ENCODE peak calls at places on chromosomes 1 and 21, in nine cellular contexts. R, Y, G, I, T, X, E, D and L are unnamed samples.

GRCh38 chr1:55210990-55211389 is 4.2 kb downstream of the USP24 start:
- DNase-seq in R (no peak), Y (no peak), G (no peak), I (no peak), T (no peak), X (no peak), E (no peak), D (no peak), L (no peak)

GRCh38 chr1:35675773-35676172 is 34.4 kb upstream of the PSMB2 start:
- DNase-seq in R (peak), Y (no peak), G (no peak), I (no peak), T (no peak), X (no peak), E (no peak), D (no peak), L (no peak)

GRCh38 chr1:60956520-60956919 is 125.8 kb upstream of the NFIA start:
- DNase-seq in R (no peak), Y (no peak), G (no peak), I (no peak), T (no peak), X (no peak), E (no peak), D (no peak), L (no peak)

GRCh38 chr1:22761821-22762220 is 51.2 kb downstream of the EPHB2 start:
- DNase-seq in R (peak), Y (no peak), G (no peak), I (no peak), T (no peak), X (no peak), E (no peak), D (no peak), L (no peak)

GRCh38 chr1:246460411-246460810 is 46.7 kb downstream of the SMYD3 start:
- DNase-seq in R (no peak), Y (no peak), G (no peak), I (no peak), T (no peak), X (no peak), E (no peak), D (no peak), L (no peak)

GRCh38 chr1:174158767-174159252 is 510 bp upstream of the RABGAP1L start:
- DNase-seq in R (no peak), Y (no peak), G (no peak), I (no peak), T (no peak), X (no peak), E (no peak), D (no peak), L (no peak)

GRCh38 chr1:25771246-25772114 is 28.5 kb upstream of the SELENON start:
- DNase-seq in R (no peak), Y (no peak), G (peak), I (no peak), T (no peak), X (peak), E (no peak), D (peak), L (peak)

GRCh38 chr1:106680922-106681321 is 375.6 kb upstream of the PRMT6 start:
- DNase-seq in R (no peak), Y (no peak), G (no peak), I (no peak), T (no peak), X (no peak), E (no peak), D (no peak), L (no peak)

GRCh38 chr1:234926574-234927311 is 201.9 kb downstream of the TOMM20 start:
- DNase-seq in R (no peak), Y (no peak), G (no peak), I (no peak), T (no peak), X (no peak), E (no peak), D (no peak), L (peak)

GRCh38 chr1:92587445-92587844 is 100.7 kb upstream of the GFI1 start:
- DNase-seq in R (no peak), Y (no peak), G (no peak), I (no peak), T (no peak), X (no peak), E (no peak), D (no peak), L (no peak)

GRCh38 chr1:230681599-230681998 is 32.3 kb downstream of the AGT start:
- DNase-seq in R (no peak), Y (peak), G (no peak), I (peak), T (peak), X (no peak), E (no peak), D (no peak), L (no peak)

GRCh38 chr1:245166471-245166885 is 11.7 kb downstream of the KIF26B start:
- DNase-seq in R (no peak), Y (no peak), G (no peak), I (no peak), T (peak), X (peak), E (no peak), D (no peak), L (peak)

GRCh38 chr1:216984536-216984935 is 261.3 kb upstream of the ESRRG start:
- DNase-seq in R (no peak), Y (no peak), G (no peak), I (no peak), T (no peak), X (no peak), E (no peak), D (peak), L (no peak)

GRCh38 chr1:72846891-72847290 is 564.6 kb upstream of the NEGR1 start:
- DNase-seq in R (no peak), Y (no peak), G (no peak), I (no peak), T (no peak), X (no peak), E (no peak), D (no peak), L (no peak)

GRCh38 chr1:210653771-210654170 is 325.1 kb downstream of the HHAT start:
- DNase-seq in R (no peak), Y (peak), G (no peak), I (no peak), T (no peak), X (no peak), E (no peak), D (peak), L (no peak)

GRCh38 chr1:16017461-16018303 is at the start of gene HSPB7:
- DNase-seq in R (no peak), Y (no peak), G (peak), I (no peak), T (peak), X (peak), E (no peak), D (peak), L (peak)

GRCh38 chr1:99557556-99558256 is 88.2 kb upstream of the PALMD start:
- DNase-seq in R (no peak), Y (no peak), G (no peak), I (peak), T (peak), X (no peak), E (no peak), D (no peak), L (no peak)

GRCh38 chr1:117753652-117754051 is 147.8 kb downstream of the TENT5C start:
- DNase-seq in R (no peak), Y (no peak), G (no peak), I (peak), T (peak), X (no peak), E (no peak), D (no peak), L (no peak)

DNA sequence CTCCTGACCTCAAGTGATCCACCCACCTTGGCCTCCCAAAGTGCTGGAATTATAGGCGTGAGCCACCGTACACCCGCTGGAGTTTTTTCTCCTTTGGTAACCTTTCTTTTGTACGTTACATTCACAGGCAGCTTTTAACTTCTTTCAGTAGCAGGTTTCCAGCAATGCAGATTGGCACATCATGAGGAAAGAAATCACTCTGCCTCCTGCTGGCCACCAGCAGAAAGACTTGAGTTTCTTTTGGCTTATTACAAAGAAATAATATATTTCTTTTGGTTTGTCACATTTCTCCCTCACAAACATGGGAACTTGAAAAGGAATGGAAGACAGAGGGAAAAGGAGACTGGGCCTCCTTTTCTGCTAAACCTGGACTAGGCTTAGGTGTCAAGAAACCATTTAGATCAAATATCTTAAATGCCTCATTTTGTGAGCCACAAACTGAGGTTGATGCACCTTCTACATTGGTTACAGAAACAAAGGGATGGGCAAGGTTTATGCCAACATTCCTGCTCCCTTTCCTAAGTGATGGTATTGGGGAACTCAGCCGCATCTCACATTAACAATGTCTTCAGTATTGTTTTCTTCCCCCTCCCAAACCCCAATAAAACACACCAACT is 7.8 kb downstream of the ENSA start:
- DNase-seq in R (no peak), Y (no peak), G (peak), I (peak), T (peak), X (peak), E (no peak), D (peak), L (peak)
- H3K27ac ChIP-seq in R (peak), Y (no peak), G (peak), I (peak), T (peak), X (peak), E (peak), D (peak), L (no peak)

GRCh38 chr1:156601122-156601830 is at the start of gene GPATCH4:
- DNase-seq in R (peak), Y (peak), G (peak), I (peak), T (peak), X (peak), E (peak), D (peak), L (peak)

GRCh38 chr1:156598731-156599432 is 2.4 kb downstream of the GPATCH4 start:
- DNase-seq in R (no peak), Y (no peak), G (no peak), I (no peak), T (no peak), X (no peak), E (no peak), D (no peak), L (peak)

GRCh38 chr1:156598125-156598524 is 3.2 kb downstream of the GPATCH4 start:
- DNase-seq in R (no peak), Y (no peak), G (no peak), I (no peak), T (no peak), X (no peak), E (no peak), D (no peak), L (no peak)

GRCh38 chr1:156600733-156601121 is 552 bp downstream of the GPATCH4 start:
- DNase-seq in R (no peak), Y (no peak), G (no peak), I (no peak), T (peak), X (peak), E (no peak), D (peak), L (no peak)

GRCh38 chr1:156599811-156600210 is 1.5 kb downstream of the GPATCH4 start:
- DNase-seq in R (no peak), Y (no peak), G (no peak), I (peak), T (no peak), X (no peak), E (no peak), D (no peak), L (no peak)
- TF ChIP-seq CTCF in R (no peak), Y (peak), G (no peak), I (no peak), T (no peak), X (no peak), E (no peak), D (no peak), L (peak)

GRCh38 chr21:30153697-30154340 is 12.8 kb downstream of the CLDN17 start:
- DNase-seq in R (no peak), Y (no peak), G (no peak), I (no peak), T (no peak), X (no peak), E (no peak), D (no peak), L (no peak)

GRCh38 chr21:30152792-30153191 is 13.8 kb downstream of the CLDN17 start:
- DNase-seq in R (no peak), Y (no peak), G (no peak), I (no peak), T (no peak), X (no peak), E (no peak), D (no peak), L (no peak)
- H3K27ac ChIP-seq in R (no peak), Y (no peak), G (no peak), I (no peak), T (no peak), X (no peak), E (no peak), D (no peak), L (no peak)

DNA sequence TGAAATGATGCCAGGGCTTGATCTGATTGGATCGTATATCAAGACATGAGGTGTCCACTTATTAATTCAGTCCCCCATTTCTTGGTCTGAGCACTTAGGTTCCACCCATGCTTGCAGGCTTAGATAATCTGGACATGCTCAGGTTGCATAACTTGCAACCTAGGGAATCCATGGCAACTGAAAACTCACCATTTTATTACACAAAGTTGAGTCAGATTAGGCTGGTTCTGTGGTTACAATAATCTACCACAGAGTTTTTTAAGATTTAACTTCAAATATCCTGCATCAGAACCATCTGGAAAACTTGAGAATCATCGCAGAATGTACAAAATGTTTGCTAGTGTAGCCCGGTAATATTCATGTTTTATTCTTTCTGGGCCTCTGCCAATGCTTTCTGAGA is 707.1 kb upstream of the ADAMTS5 start:
- DNase-seq in R (no peak), Y (no peak), G (no peak), I (peak), T (peak), X (no peak), E (no peak), D (no peak), L (no peak)
- TF ChIP-seq CTCF in R (no peak), Y (no peak), G (no peak), I (no peak), T (no peak), X (no peak), E (no peak), D (no peak), L (no peak)